ENCODE peak calls at places on chromosomes 2 and 18, in five cellular contexts. One of them, this sample, is unnamed.

GRCh38 chr2:134120160-134120717 is 133.6 kb upstream of the MGAT5 start:
- DNase-seq in astrocyte of the hippocampus: no peak
- DNase-seq in AG09309: no peak
- DNase-seq in A172: no peak
- DNase-seq in LoVo: no peak
- DNase-seq in this sample: peak

GRCh38 chr2:6283259-6283658 is 582.4 kb downstream of the CMPK2 start:
- DNase-seq in AG09309: no peak
- DNase-seq in astrocyte of the hippocampus: peak
- DNase-seq in LoVo: no peak
- DNase-seq in A172: no peak
- DNase-seq in this sample: no peak

GRCh38 chr2:215421859-215422461 is 13.9 kb downstream of the FN1 start:
- DNase-seq in astrocyte of the hippocampus: peak
- DNase-seq in A172: no peak
- DNase-seq in LoVo: no peak
- DNase-seq in AG09309: no peak
- DNase-seq in this sample: peak

GRCh38 chr2:84888401-84889276 is 7.8 kb upstream of the TRABD2A start:
- DNase-seq in astrocyte of the hippocampus: peak
- DNase-seq in LoVo: no peak
- DNase-seq in A172: peak
- DNase-seq in AG09309: no peak
- DNase-seq in this sample: no peak

GRCh38 chr18:58180738-58181353 is 136.8 kb downstream of the NEDD4L start:
- DNase-seq in astrocyte of the hippocampus: peak
- DNase-seq in A172: peak
- DNase-seq in LoVo: peak
- DNase-seq in AG09309: no peak
- DNase-seq in this sample: peak

GRCh38 chr2:7450188-7451156 is 533.3 kb downstream of the RNF144A start:
- DNase-seq in AG09309: no peak
- DNase-seq in astrocyte of the hippocampus: no peak
- DNase-seq in A172: no peak
- DNase-seq in LoVo: no peak
- DNase-seq in this sample: no peak

GRCh38 chr18:519019-519879 is 18.7 kb upstream of the COLEC12 start:
- DNase-seq in astrocyte of the hippocampus: peak
- DNase-seq in LoVo: no peak
- DNase-seq in AG09309: no peak
- DNase-seq in A172: peak
- DNase-seq in this sample: no peak

GRCh38 chr2:188973650-188974049 is 523 bp upstream of the COL3A1 start:
- DNase-seq in A172: no peak
- DNase-seq in LoVo: no peak
- DNase-seq in astrocyte of the hippocampus: no peak
- DNase-seq in AG09309: no peak
- DNase-seq in this sample: no peak

GRCh38 chr2:128279786-128280701 is 38.6 kb downstream of the HS6ST1 start:
- DNase-seq in A172: no peak
- DNase-seq in astrocyte of the hippocampus: no peak
- DNase-seq in LoVo: no peak
- DNase-seq in AG09309: no peak
- DNase-seq in this sample: no peak

GRCh38 chr2:200863655-200864205 is 728 bp downstream of the CLK1 start:
- DNase-seq in AG09309: no peak
- DNase-seq in A172: peak
- DNase-seq in astrocyte of the hippocampus: no peak
- DNase-seq in LoVo: no peak
- DNase-seq in this sample: peak

GRCh38 chr2:113240150-113240914 is 38.4 kb downstream of the PAX8 start:
- DNase-seq in astrocyte of the hippocampus: peak
- DNase-seq in LoVo: peak
- DNase-seq in A172: peak
- DNase-seq in AG09309: peak
- DNase-seq in this sample: peak

GRCh38 chr2:227191367-227191766 is 26.9 kb downstream of the COL4A3 start:
- DNase-seq in astrocyte of the hippocampus: peak
- DNase-seq in AG09309: no peak
- DNase-seq in LoVo: no peak
- DNase-seq in A172: no peak
- DNase-seq in this sample: peak

GRCh38 chr18:23998811-23999210 is 15.7 kb upstream of the TTC39C start:
- DNase-seq in LoVo: peak
- DNase-seq in A172: peak
- DNase-seq in astrocyte of the hippocampus: no peak
- DNase-seq in AG09309: no peak
- DNase-seq in this sample: peak

GRCh38 chr18:63980896-63981454 is 11.1 kb downstream of the SERPINB8 start:
- DNase-seq in LoVo: no peak
- DNase-seq in AG09309: no peak
- DNase-seq in A172: no peak
- DNase-seq in astrocyte of the hippocampus: no peak
- DNase-seq in this sample: no peak

GRCh38 chr18:57624988-57625387 is 3.4 kb upstream of the NARS1 start:
- DNase-seq in LoVo: no peak
- DNase-seq in AG09309: no peak
- DNase-seq in astrocyte of the hippocampus: peak
- DNase-seq in A172: peak
- DNase-seq in this sample: no peak

GRCh38 chr2:67451086-67451832 is 54.1 kb downstream of the ETAA1 start:
- DNase-seq in LoVo: peak
- DNase-seq in AG09309: no peak
- DNase-seq in astrocyte of the hippocampus: peak
- DNase-seq in A172: peak
- DNase-seq in this sample: no peak

GRCh38 chr18:46070683-46071614 is 1.1 kb downstream of the PSTPIP2 start:
- DNase-seq in A172: no peak
- DNase-seq in AG09309: no peak
- DNase-seq in LoVo: no peak
- DNase-seq in astrocyte of the hippocampus: no peak
- DNase-seq in this sample: no peak

GRCh38 chr2:26982102-26982742 is 11.8 kb downstream of the MAPRE3 start:
- DNase-seq in astrocyte of the hippocampus: peak
- DNase-seq in A172: peak
- DNase-seq in LoVo: peak
- DNase-seq in AG09309: no peak
- DNase-seq in this sample: peak